ENCODE peak calls at places on chromosomes 16 and 17, in ten cellular contexts. W is effector CD4-positive, alpha-beta T cell; J is HEK293T; F is AG09309; H is lung microvascular endothelial cell; U is amygdala; E is right cardiac atrium; D is colonic mucosa; B is neural progenitor cell; L is ecto neural progenitor cell. G is an unnamed sample.

GRCh38 chr16:2514333-2515179 is 804 bp downstream of the ATP6V0C start:
- DNase-seq in U (no peak), E (peak; percentile 41), J (no peak), F (no peak), W (no peak), H (no peak), L (no peak), D (no peak), B (peak; percentile 48), G (no peak)

GRCh38 chr17:21108651-21109050 is 18.1 kb upstream of the DHRS7B start:
- DNase-seq in L (no peak), D (no peak), H (no peak), J (no peak), F (no peak), W (no peak), U (no peak), E (no peak), B (no peak), G (no peak)

GRCh38 chr17:16947470-16947869 is 24.4 kb downstream of the TNFRSF13B start:
- DNase-seq in F (no peak), W (no peak), H (no peak), L (no peak), J (no peak), D (no peak), U (no peak), B (peak; percentile 0), E (no peak), G (no peak)

GRCh38 chr17:31385428-31386285 is 5.8 kb upstream of the RAB11FIP4 start:
- DNase-seq in E (no peak), D (no peak), F (no peak), U (no peak), H (no peak), J (no peak), L (no peak), W (no peak), B (no peak), G (no peak)

GRCh38 chr17:360141-360705 is 7.6 kb upstream of the RPH3AL start:
- DNase-seq in E (no peak), W (no peak), J (no peak), D (no peak), F (no peak), L (no peak), B (no peak), H (no peak), U (no peak), G (no peak)

GRCh38 chr17:58414596-58414997 is 2.7 kb downstream of the RNF43 start:
- DNase-seq in F (no peak), W (no peak), U (no peak), H (no peak), E (no peak), B (no peak), D (no peak), J (no peak), L (no peak), G (no peak)

GRCh38 chr16:12971216-12971615 is 69.8 kb downstream of the SHISA9 start:
- DNase-seq in B (no peak), D (no peak), J (no peak), L (no peak), U (peak; percentile 53), W (no peak), F (no peak), E (peak; percentile 11), H (peak; percentile 36), G (no peak)

GRCh38 chr17:2042355-2042929 is 620 bp downstream of the OVCA2 start:
- DNase-seq in F (no peak), W (no peak), E (no peak), B (peak; percentile 73), H (peak; percentile 55), J (peak; percentile 34), U (no peak), L (no peak), D (no peak), G (peak; percentile 57)

GRCh38 chr17:78315355-78316114 is 44.3 kb downstream of the SOCS3 start:
- DNase-seq in J (no peak), F (peak; percentile 71), L (no peak), B (no peak), U (no peak), D (peak; percentile 88), W (peak; percentile 30), H (peak; percentile 64), E (peak; percentile 92), G (peak; percentile 54)

GRCh38 chr16:4372578-4373355 is 1.1 kb downstream of the VASN start:
- DNase-seq in L (no peak), J (no peak), H (no peak), D (peak; percentile 41), B (peak; percentile 47), E (no peak), F (no peak), U (peak; percentile 35), W (no peak), G (peak; percentile 75)

GRCh38 chr16:89052824-89053724 is 40.6 kb upstream of the ACSF3 start:
- DNase-seq in F (peak; percentile 5), W (no peak), L (no peak), U (peak; percentile 37), H (no peak), E (no peak), D (peak; percentile 68), B (no peak), J (no peak), G (no peak)

GRCh38 chr16:3256146-3256875 is at the start of gene MEFV:
- DNase-seq in B (no peak), L (no peak), D (no peak), W (no peak), F (no peak), U (no peak), J (no peak), E (no peak), H (peak; percentile 15), G (no peak)

GRCh38 chr17:67035131-67036083 is 8.9 kb upstream of the CACNG1 start:
- DNase-seq in D (no peak), U (no peak), W (no peak), B (no peak), L (no peak), F (no peak), E (no peak), H (no peak), J (no peak), G (no peak)

GRCh38 chr16:65312071-65312470 is 190.2 kb upstream of the CDH11 start:
- DNase-seq in F (no peak), E (no peak), D (no peak), W (no peak), L (no peak), J (no peak), B (no peak), U (no peak), H (peak; percentile 10), G (no peak)

GRCh38 chr16:74713876-74714275 is 13.2 kb upstream of the MLKL start:
- DNase-seq in W (no peak), F (no peak), D (no peak), B (no peak), E (no peak), H (no peak), U (no peak), L (no peak), J (no peak), G (no peak)

GRCh38 chr17:51397361-51398127 is 137.2 kb downstream of the UTP18 start:
- DNase-seq in E (no peak), U (no peak), F (peak; percentile 3), J (no peak), D (no peak), H (peak; percentile 9), W (no peak), L (no peak), B (no peak), G (no peak)

GRCh38 chr17:77137111-77137510 is 3.7 kb upstream of the SEC14L1 start:
- DNase-seq in E (no peak), J (no peak), L (no peak), B (no peak), D (no peak), F (no peak), W (no peak), U (no peak), H (no peak), G (no peak)

GRCh38 chr17:1438593-1439083 is 17.4 kb downstream of the CRK start:
- DNase-seq in B (no peak), J (no peak), F (no peak), U (no peak), H (peak; percentile 45), E (no peak), L (no peak), W (no peak), D (no peak), G (no peak)

GRCh38 chr17:18253187-18253884 is 5.2 kb downstream of the FLII start:
- DNase-seq in E (no peak), J (no peak), B (no peak), H (no peak), F (no peak), L (no peak), D (no peak), U (no peak), W (no peak), G (no peak)

GRCh38 chr17:55609737-55610201 is 98.5 kb upstream of the SMIM36 start:
- DNase-seq in H (peak; percentile 26), W (no peak), L (no peak), B (no peak), D (peak; percentile 30), F (no peak), J (no peak), E (peak; percentile 48), U (no peak), G (no peak)

GRCh38 chr16:5069854-5070253 is 1.8 kb upstream of the ALG1 start:
- DNase-seq in J (no peak), W (no peak), B (no peak), L (no peak), D (no peak), H (no peak), E (no peak), U (no peak), F (no peak), G (no peak)

GRCh38 chr17:64384253-64385186 is 6.1 kb downstream of the PECAM1 start:
- DNase-seq in H (peak; percentile 43), F (no peak), B (no peak), U (no peak), L (no peak), E (no peak), W (no peak), J (no peak), D (no peak), G (no peak)

GRCh38 chr17:77670125-77670524 is 288.4 kb upstream of the TNRC6C start:
- DNase-seq in D (no peak), E (no peak), L (no peak), U (no peak), F (no peak), J (no peak), W (no peak), H (no peak), B (no peak), G (no peak)

GRCh38 chr17:28598389-28598788 is 436 bp downstream of the SPAG5 start:
- DNase-seq in B (no peak), J (no peak), E (no peak), U (no peak), L (no peak), F (no peak), D (no peak), H (no peak), W (no peak), G (no peak)

GRCh38 chr17:37430051-37430591 is 23.4 kb downstream of the TADA2A start:
- DNase-seq in L (no peak), F (no peak), W (no peak), B (no peak), D (no peak), U (no peak), H (peak; percentile 31), E (no peak), J (no peak), G (no peak)

GRCh38 chr17:42832213-42832933 is 824 bp upstream of the PSME3 start:
- DNase-seq in W (no peak), B (no peak), J (no peak), E (no peak), H (no peak), L (no peak), D (no peak), F (no peak), U (no peak), G (no peak)

G was measured in dermis microvascular lymphatic vessel endothelial cell.